ENCODE peak calls at places on chromosomes 4 and X, in four cellular contexts. R is HCT116, T is WTC11, V is H1. E is an unnamed sample.

GRCh38 chr4:40183615-40184411 is 13.0 kb upstream of the RHOH start:
- DNase-seq in R (no peak), T (no peak), V (peak; percentile 28), E (no peak)

GRCh38 chr4:101987623-101988243 is 197.2 kb downstream of the BANK1 start:
- DNase-seq in R (no peak), T (no peak), V (no peak), E (no peak)

GRCh38 chrX:3177851-3178250 is 136.6 kb downstream of the ARSF start:
- DNase-seq in R (no peak), T (no peak), V (no peak), E (no peak)

GRCh38 chr4:152778656-152779512 is 646 bp downstream of the TIGD4 start:
- DNase-seq in R (no peak), T (peak; percentile 53), V (no peak), E (no peak)

GRCh38 chrX:110734894-110735541 is 60.6 kb downstream of the CHRDL1 start:
- DNase-seq in R (no peak), T (no peak), V (no peak), E (no peak)

GRCh38 chr4:17385403-17385802 is 126.5 kb downstream of the QDPR start:
- DNase-seq in R (no peak), T (no peak), V (no peak), E (peak; percentile 24)

GRCh38 chrX:104697264-104697663 is 131.3 kb downstream of the IL1RAPL2 start:
- DNase-seq in R (no peak), T (no peak), V (no peak), E (no peak)

GRCh38 chrX:40581333-40581910 is 652 bp downstream of the ATP6AP2 start:
- DNase-seq in R (no peak), T (no peak), V (no peak), E (no peak)

GRCh38 chr4:23631255-23631950 is 258.4 kb downstream of the PPARGC1A start:
- DNase-seq in R (no peak), T (no peak), V (no peak), E (no peak)

GRCh38 chr4:53450773-53451172 is 73.3 kb downstream of the FIP1L1 start:
- DNase-seq in R (no peak), T (peak; percentile 9), V (no peak), E (no peak)

GRCh38 chr4:158938462-158939044 is 164.3 kb upstream of the RAPGEF2 start:
- DNase-seq in R (no peak), T (no peak), V (no peak), E (no peak)

GRCh38 chr4:169902658-169903345 is 123.4 kb downstream of the MFAP3L start:
- DNase-seq in R (peak; percentile 7), T (no peak), V (no peak), E (no peak)

GRCh38 chr4:57044996-57045395 is 65.2 kb downstream of the IGFBP7 start:
- DNase-seq in R (no peak), T (no peak), V (no peak), E (no peak)

GRCh38 chr4:170374770-170375169 is 285.0 kb upstream of the AADAT start:
- DNase-seq in R (peak; percentile 40), T (peak; percentile 64), V (peak; percentile 65), E (no peak)

GRCh38 chr4:7600247-7600646 is 165.5 kb upstream of the PSAPL1 start:
- DNase-seq in R (no peak), T (no peak), V (no peak), E (no peak)

GRCh38 chr4:113835005-113835404 is 73.5 kb upstream of the CAMK2D start:
- DNase-seq in R (no peak), T (no peak), V (no peak), E (no peak)

GRCh38 chr4:113840850-113841249 is 79.3 kb upstream of the CAMK2D start:
- DNase-seq in R (no peak), T (no peak), V (no peak), E (no peak)

GRCh38 chr4:113838421-113838820 is 76.9 kb upstream of the CAMK2D start:
- DNase-seq in R (no peak), T (no peak), V (no peak), E (no peak)

GRCh38 chr4:113834302-113834701 is 72.8 kb upstream of the CAMK2D start:
- DNase-seq in R (no peak), T (no peak), V (no peak), E (no peak)

DNA sequence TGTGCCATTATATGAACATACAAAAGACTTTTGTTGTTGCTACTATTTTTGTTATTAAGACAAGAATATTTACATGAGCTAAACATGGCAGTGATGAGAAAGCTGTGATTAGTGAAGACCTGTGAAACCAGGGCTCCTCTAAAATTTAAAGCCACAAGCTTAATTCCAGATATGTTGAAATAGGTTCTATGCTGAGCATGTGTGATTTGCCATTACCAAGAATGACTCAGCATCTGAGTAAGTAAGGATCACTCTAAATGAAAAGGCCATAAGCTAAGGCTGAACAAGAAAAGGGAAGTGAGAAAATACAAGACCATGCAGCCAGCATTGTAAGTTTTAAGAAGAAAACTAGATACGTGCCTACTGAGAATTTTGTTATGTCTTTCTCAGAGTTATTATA is 75.9 kb upstream of the CAMK2D start:
- DNase-seq in R (no peak), T (no peak), V (no peak), E (peak; percentile 94)
- TF ChIP-seq ATF3 in R (no peak), T (no peak), V (no peak), E (no peak)

DNA sequence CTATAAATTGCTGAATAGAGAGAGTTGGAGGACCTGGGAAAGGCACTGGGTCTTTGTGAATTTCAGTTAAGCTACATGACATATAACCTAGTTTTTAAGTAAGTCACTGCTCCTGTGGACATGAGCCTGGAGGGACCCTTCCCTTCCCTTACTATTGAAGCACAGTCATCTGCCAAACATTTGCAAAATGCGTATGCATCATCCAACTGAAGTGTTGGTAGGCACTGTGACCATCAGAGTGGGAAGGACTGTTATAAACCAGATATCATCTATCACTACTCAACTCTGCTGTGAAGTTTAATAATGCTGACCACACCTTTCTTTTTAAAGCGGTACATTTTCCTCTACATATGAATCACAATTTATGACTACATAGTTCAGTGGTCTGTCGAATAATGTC is 5.2 kb downstream of the GABRA3 start:
- DNase-seq in R (no peak), T (no peak), V (no peak), E (no peak)
- TF ChIP-seq ATF3 in R (no peak), T (no peak), V (no peak), E (no peak)

DNA sequence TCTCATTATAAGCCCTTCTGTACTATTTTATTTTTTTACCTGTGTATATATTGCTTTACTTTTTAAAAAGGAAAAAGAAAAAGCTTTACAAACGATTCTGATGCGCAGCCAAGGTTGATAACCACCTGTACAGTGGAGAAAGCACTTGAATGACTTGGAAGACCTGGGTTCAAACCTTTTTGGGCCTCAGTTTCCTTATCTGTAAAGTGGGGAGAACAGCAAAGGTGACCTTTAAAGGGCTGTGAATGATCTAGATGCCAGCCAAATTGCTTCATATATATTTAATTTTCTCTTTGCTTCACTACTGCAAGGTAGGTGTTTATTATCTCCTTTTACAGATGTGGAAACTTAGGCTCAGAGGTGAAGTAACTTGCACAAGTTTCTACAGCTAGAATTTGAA is 45.0 kb downstream of the SMC1A start:
- DNase-seq in R (no peak), T (no peak), V (no peak), E (no peak)
- TF ChIP-seq ATF3 in R (no peak), T (no peak), V (no peak), E (no peak)

GRCh38 chr4:113815826-113816225 is 54.3 kb upstream of the CAMK2D start:
- DNase-seq in R (no peak), T (no peak), V (no peak), E (no peak)
- TF ChIP-seq ATF3 in R (no peak), T (no peak), V (no peak), E (no peak)

E was measured in GM12878.